ENCODE peak calls at places on chromosomes 11 and 22, in seven cellular contexts. C, A, H, O, Q, P and E are unnamed samples. For H3K4me1, the result is how much of the 10 kb centered on the place peaks cover.

GRCh38 chr11:128021304-128022006 is 565.9 kb downstream of the ETS1 start:
- DNase-seq in O (peak), P (no peak), H (peak), Q (peak), A (no peak), C (peak), E (peak)

GRCh38 chr11:13429836-13430235 is 33.2 kb downstream of the BTBD10 start:
- DNase-seq in O (no peak), P (no peak), H (no peak), Q (no peak), C (no peak), A (no peak), E (no peak)

GRCh38 chr11:19499999-19500398 is 212.6 kb upstream of the NAV2 start:
- DNase-seq in C (no peak), P (no peak), Q (no peak), O (no peak), A (no peak), H (no peak), E (no peak)

GRCh38 chr11:119373059-119373875 is 8.2 kb downstream of the USP2 start:
- DNase-seq in H (no peak), Q (no peak), C (no peak), O (no peak), P (no peak), A (no peak), E (no peak)

GRCh38 chr11:44507896-44508440 is 57.5 kb upstream of the CD82 start:
- DNase-seq in H (no peak), O (no peak), Q (no peak), P (no peak), A (no peak), C (no peak), E (no peak)

GRCh38 chr11:72069787-72070251 is 10.5 kb downstream of the NUMA1 start:
- DNase-seq in A (no peak), P (peak), C (no peak), O (peak), H (peak), Q (peak), E (peak)

GRCh38 chr11:108886608-108887007 is 221.7 kb downstream of the DDX10 start:
- DNase-seq in H (no peak), O (no peak), C (no peak), A (no peak), Q (no peak), P (peak), E (no peak)

GRCh38 chr11:110856340-110856739 is 144.1 kb upstream of the ARHGAP20 start:
- DNase-seq in P (no peak), H (no peak), Q (no peak), O (no peak), A (no peak), C (no peak), E (no peak)

GRCh38 chr11:32231909-32232493 is 141.1 kb downstream of the RCN1 start:
- DNase-seq in H (peak), Q (peak), P (peak), C (peak), A (no peak), O (peak), E (peak)

GRCh38 chr11:77082838-77083552 is 16.2 kb downstream of the CAPN5 start:
- DNase-seq in P (no peak), H (no peak), O (no peak), Q (peak), A (no peak), C (no peak), E (no peak)

GRCh38 chr11:76160856-76161255 is 45.4 kb downstream of the WNT11 start:
- DNase-seq in O (no peak), H (no peak), C (no peak), A (no peak), P (no peak), Q (no peak), E (no peak)

GRCh38 chr11:26287067-26287518 is 44.8 kb upstream of the ANO3 start:
- DNase-seq in P (no peak), C (no peak), Q (no peak), H (no peak), A (no peak), O (no peak), E (no peak)

GRCh38 chr22:29596408-29596807 is 7.0 kb upstream of the NF2 start:
- DNase-seq in Q (no peak), H (no peak), O (no peak), C (no peak), A (no peak), P (no peak), E (no peak)

GRCh38 chr11:75565916-75566762 is 4.1 kb downstream of the SERPINH1 start:
- DNase-seq in Q (no peak), H (no peak), A (no peak), O (no peak), C (no peak), P (no peak), E (no peak)

GRCh38 chr11:106463154-106463553 is 385.7 kb downstream of the AASDHPPT start:
- DNase-seq in C (no peak), Q (peak), H (no peak), A (no peak), O (no peak), P (no peak), E (peak)

GRCh38 chr11:47274495-47275235 is 4.7 kb downstream of the MADD start:
- DNase-seq in H (no peak), O (no peak), C (no peak), Q (no peak), P (no peak), A (no peak), E (no peak)

GRCh38 chr11:128709402-128709801 is 15.5 kb downstream of the FLI1 start:
- DNase-seq in A (no peak), Q (peak), H (no peak), P (no peak), C (no peak), O (no peak), E (no peak)

GRCh38 chr22:23369054-23369685 is 188.9 kb downstream of the BCR start:
- DNase-seq in C (no peak), Q (no peak), P (no peak), A (no peak), O (no peak), H (no peak), E (no peak)

GRCh38 chr11:84390441-84391078 is 1104.4 kb upstream of the CCDC90B start:
- DNase-seq in A (no peak), H (peak), Q (peak), O (peak), C (peak), P (no peak), E (peak)

GRCh38 chr11:79113099-79113498 is 327.7 kb downstream of the TENM4 start:
- DNase-seq in C (no peak), P (no peak), O (no peak), A (no peak), H (no peak), Q (no peak), E (no peak)

GRCh38 chr11:12474871-12475270 is 97.5 kb downstream of the PARVA start:
- DNase-seq in H (no peak), C (no peak), A (no peak), P (no peak), Q (no peak), O (no peak), E (no peak)

GRCh38 chr11:118988280-118988679 is 9.7 kb upstream of the CENATAC start:
- DNase-seq in O (no peak), P (no peak), Q (no peak), A (no peak), H (peak), C (no peak), E (no peak)

GRCh38 chr11:13140028-13140870 is 131.1 kb downstream of the RASSF10 start:
- DNase-seq in A (no peak), C (no peak), P (peak), O (no peak), Q (no peak), H (no peak), E (no peak)

GRCh38 chr11:91527380-91528030 is 697.1 kb upstream of the FAT3 start:
- DNase-seq in A (no peak), O (peak), Q (peak), C (no peak), P (no peak), H (no peak), E (peak)

GRCh38 chr11:104319396-104319795 is 155.4 kb upstream of the PDGFD start:
- DNase-seq in C (no peak), A (no peak), H (no peak), Q (no peak), O (no peak), P (no peak), E (no peak)

GRCh38 chr11:6693342-6694228 is 10.4 kb upstream of the MRPL17 start:
- DNase-seq in O (no peak), P (peak), C (no peak), A (no peak), H (peak), Q (no peak), E (no peak)

GRCh38 chr22:20206709-20207215 is 55.9 kb upstream of the CCDC188 start:
- DNase-seq in H (peak), A (peak), P (peak), O (no peak), Q (no peak), C (no peak), E (no peak)

GRCh38 chr11:85835729-85836128 is 19.5 kb upstream of the CCDC83 start:
- DNase-seq in Q (no peak), H (no peak), A (no peak), P (no peak), O (no peak), C (no peak), E (no peak)

GRCh38 chr22:28282346-28282745 is 363.3 kb upstream of the PITPNB start:
- DNase-seq in P (no peak), O (peak), Q (no peak), C (no peak), H (no peak), A (no peak), E (no peak)

GRCh38 chr22:36461665-36462474 is 19.6 kb downstream of the TXN2 start:
- DNase-seq in P (peak), A (no peak), O (peak), C (no peak), H (peak), Q (peak), E (no peak)

GRCh38 chr11:78078218-78079167 is 1.2 kb downstream of the NDUFC2 start:
- DNase-seq in H (no peak), Q (no peak), A (no peak), P (no peak), O (peak), C (no peak), E (peak)

GRCh38 chr11:76173663-76174062 is 32.6 kb downstream of the WNT11 start:
- DNase-seq in Q (no peak), O (no peak), P (no peak), C (no peak), A (no peak), H (no peak), E (no peak)

GRCh38 chr22:40867109-40867508 is 5.2 kb upstream of the DNAJB7 start:
- DNase-seq in C (no peak), Q (no peak), P (no peak), H (no peak), O (no peak), A (no peak), E (no peak)

GRCh38 chr11:57567210-57567511 is 311 bp downstream of the UBE2L6 start:
- DNase-seq in C (no peak), Q (no peak), P (no peak), H (no peak), A (no peak), O (no peak), E (no peak)

GRCh38 chr11:120465921-120466534 is 45.5 kb upstream of the GRIK4 start:
- DNase-seq in H (no peak), Q (no peak), A (no peak), C (no peak), P (no peak), O (no peak), E (no peak)

GRCh38 chr11:58927393-58928081 is 11.8 kb upstream of the GLYATL1 start:
- DNase-seq in H (no peak), O (peak), C (peak), P (no peak), A (no peak), Q (peak), E (peak)

GRCh38 chr11:72216638-72217037 is at the start of gene FOLR2:
- DNase-seq in A (no peak), Q (no peak), H (no peak), P (no peak), O (no peak), C (no peak), E (no peak)

GRCh38 chr11:110198031-110198729 is 98.2 kb downstream of the RDX start:
- DNase-seq in Q (no peak), H (no peak), C (no peak), O (no peak), P (no peak), A (no peak), E (no peak)

DNA sequence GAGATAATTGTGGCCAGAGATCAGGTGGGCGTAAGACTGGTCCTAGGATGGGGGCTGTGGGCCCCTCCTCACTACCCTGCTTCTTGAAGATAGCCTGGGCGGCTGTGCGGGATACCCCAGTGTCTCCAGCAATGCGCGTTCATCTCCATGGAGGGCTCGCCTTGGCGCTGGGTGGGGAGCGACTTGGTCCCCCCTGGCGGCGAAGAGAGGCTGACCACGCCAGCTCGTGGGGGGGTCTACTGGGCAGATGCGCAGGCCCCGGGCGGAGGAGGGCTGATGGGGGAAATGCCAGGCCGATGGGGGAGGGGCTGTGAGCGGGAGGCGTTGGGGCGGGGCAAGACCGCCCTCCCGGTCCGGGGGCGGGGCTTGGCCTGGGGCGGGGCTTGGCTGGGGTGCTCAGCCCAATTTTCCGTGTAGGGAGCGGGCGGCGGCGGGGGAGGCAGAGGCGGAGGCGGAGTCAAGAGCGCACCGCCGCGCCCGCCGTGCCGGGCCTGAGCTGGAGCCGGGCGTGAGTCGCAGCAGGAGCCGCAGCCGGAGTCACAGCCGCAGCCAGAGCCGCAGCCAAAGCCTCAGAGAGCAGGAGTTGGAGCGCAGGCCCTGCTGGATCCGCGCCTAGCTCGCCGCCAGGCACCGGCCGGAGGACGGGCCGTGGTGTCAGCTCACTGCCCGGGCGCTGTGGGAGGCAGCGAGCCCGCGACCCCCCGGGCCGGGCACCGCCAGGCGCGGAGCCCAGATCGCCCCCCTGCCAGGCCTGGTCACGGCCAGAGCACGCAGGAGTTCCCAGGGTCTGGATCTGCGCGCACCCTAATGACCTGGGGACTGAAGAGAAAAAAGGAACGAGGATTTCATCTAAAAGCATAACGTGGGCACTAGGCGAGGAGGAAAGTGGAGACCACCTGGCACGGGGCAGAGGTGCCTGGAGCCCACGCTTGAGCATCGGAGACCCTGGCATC is at the start of gene SLC35E4:
- DNase-seq in A (peak), P (peak), O (peak), Q (peak), H (peak), C (peak), E (peak)
- H3K4me2 ChIP-seq in A (peak), P (peak), O (peak), Q (peak), H (peak), C (peak), E (peak)

DNA sequence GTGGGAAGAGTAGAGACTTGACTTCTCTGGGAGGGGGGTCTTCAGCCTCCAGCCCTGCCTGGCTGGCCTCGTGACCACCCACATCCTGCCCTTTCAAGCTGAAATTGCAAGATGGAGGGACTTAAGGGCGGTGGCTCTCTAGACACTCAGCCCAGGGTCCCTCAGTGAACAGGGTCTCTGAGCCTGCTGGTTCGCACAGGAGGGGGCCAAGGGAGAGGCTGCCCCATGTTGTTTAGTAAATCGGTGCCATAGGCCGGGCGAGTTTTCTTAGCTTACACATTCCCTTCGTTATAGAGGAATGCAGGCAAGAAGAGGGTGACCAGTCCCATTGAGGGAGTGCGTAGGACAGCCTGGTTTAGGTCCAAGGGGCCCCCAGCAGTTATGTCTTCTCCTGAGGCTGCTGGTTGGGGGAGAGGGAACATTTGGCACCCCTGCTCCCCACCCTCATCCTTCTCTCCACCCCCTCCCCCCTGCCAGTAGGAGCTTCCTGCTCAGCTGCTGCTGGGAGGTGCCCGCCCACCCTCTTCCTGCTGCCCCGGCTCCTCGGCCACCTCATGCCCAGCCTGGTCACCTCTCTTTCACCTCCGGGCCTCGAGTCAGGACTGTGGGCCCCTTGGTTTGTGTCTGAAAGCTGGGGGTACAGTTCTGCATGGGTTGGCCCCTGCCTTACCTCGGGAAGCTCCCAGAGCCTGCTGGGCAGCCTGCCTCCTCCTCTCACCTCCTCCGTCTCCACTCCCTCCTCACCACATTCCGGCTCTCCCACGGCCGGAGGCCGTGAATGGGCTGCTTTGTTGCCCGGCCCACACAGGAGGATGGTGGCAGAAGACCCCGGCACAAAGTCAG is 3.9 kb downstream of the FRMD8 start:
- DNase-seq in Q (no peak), A (peak), P (no peak), C (no peak), O (no peak), H (no peak), E (peak)
- H3K4me1 ChIP-seq in Q (under half), A (under half), P (half or more), C (under half), O (under half), H (under half), E (under half)

GRCh38 chr11:102395720-102396358 is 48.8 kb downstream of the BIRC2 start:
- DNase-seq in C (no peak), O (no peak), H (no peak), Q (no peak), P (no peak), A (no peak), E (no peak)
- H3K4me2 ChIP-seq in C (no peak), O (no peak), H (no peak), Q (no peak), P (no peak), A (no peak), E (no peak)

GRCh38 chr11:116811194-116811593 is 11.9 kb downstream of the APOA4 start:
- DNase-seq in H (no peak), A (no peak), O (no peak), P (no peak), C (no peak), Q (no peak), E (no peak)
- H3K4me1 ChIP-seq in H (under half), A (under half), O (under half), P (under half), C (under half), Q (under half), E (under half)

DNA sequence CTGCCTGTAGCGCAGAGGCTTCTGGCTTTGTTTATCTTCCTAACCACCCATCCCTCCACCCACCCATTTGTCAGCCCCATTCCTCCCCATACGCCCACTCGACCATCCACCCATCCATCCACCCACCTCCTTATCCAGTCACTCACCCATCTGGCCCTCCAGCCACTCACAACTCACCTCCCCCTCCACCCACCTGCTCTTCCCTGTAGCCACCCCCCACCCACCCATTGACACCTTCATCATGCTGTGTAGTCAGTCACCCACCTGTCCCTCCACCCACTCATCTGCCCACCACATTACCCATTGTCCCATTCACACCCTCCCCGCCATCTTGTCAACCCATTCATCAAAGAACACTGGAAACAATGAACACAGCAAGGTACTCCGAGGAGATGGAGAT is 5.5 kb downstream of the CST6 start:
- DNase-seq in H (no peak), P (no peak), O (no peak), Q (no peak), C (no peak), A (peak), E (no peak)
- H3K4me2 ChIP-seq in H (no peak), P (no peak), O (no peak), Q (no peak), C (no peak), A (peak), E (no peak)

DNA sequence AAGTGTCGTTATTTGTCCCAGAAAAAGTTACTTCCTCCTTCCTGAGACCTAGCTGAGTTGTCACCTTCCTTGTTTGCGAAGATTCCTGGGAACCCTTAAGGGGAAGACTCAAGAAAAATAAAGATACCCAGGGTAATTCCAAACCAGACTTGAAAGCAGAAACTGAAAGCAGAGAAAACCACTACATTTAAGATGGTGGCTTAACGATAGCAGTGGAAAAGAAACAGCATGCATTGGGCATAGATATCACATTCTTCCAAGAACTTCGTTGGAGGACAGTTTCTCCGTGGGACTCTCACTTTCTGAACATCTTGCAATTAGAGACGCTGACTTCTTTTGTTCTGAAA is 89.1 kb downstream of the FAM76B start:
- DNase-seq in C (no peak), O (no peak), H (no peak), A (no peak), P (no peak), Q (no peak), E (no peak)
- H3K4me1 ChIP-seq in C (under half), O (under half), H (under half), A (under half), P (under half), Q (under half), E (under half)

GRCh38 chr11:17217395-17217794 is 9.6 kb upstream of the PIK3C2A start:
- DNase-seq in Q (no peak), O (no peak), H (no peak), A (no peak), P (no peak), C (no peak), E (no peak)
- H3K4me2 ChIP-seq in Q (no peak), O (no peak), H (no peak), A (no peak), P (no peak), C (no peak), E (no peak)

DNA sequence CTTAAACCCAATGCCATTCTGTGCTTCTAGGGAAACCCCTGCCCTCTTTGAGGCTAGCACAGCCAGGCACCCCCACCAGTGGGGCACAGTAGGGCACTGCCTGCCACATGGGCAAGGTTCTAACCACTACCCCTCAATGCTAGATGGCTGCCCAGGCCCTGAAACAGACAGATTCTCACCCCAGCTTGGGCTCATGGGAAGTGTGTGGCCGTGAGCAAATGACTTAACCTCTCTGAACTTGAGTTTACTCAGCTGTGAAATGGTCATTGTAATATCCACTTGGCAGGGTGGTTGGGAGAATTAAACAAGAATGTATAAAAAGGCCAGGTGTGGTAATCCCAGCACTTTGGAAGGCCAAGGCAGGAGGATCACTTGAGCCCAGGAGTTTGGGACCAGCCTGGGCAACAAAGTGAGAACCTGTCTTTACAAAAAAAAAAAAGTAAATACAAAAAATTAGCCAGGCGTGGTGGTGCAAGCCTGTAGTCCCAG is 22.4 kb downstream of the C22orf23 start:
- DNase-seq in P (no peak), H (no peak), Q (no peak), A (no peak), C (no peak), O (no peak), E (no peak)
- H3K4me1 ChIP-seq in P (under half), H (under half), Q (under half), A (under half), C (under half), O (under half), E (under half)